ENCODE peak calls at places on chromosomes 4 and X, in nine cellular contexts. G is CD8-positive, alpha-beta memory T cell; Z is stomach; Y is esophagus squamous epithelium; U is psoas muscle; I is OCI-LY7; Q is upper lobe of right lung; S is effector memory CD4-positive, alpha-beta T cell; P is adrenal gland. O is an unnamed sample. For H3K36me3, the result is how much of the 10 kb centered on the place peaks cover.

GRCh38 chr4:167897116-167897515 is 195.2 kb upstream of the ANXA10 start:
- DNase-seq in U (no peak), Z (no peak), Q (no peak), P (no peak), I (no peak), G (no peak), S (no peak), Y (no peak), O (no peak)

GRCh38 chr4:156779774-156780173 is 191.8 kb downstream of the PDGFC start:
- DNase-seq in G (no peak), I (no peak), U (no peak), Z (no peak), Y (no peak), Q (no peak), P (no peak), S (no peak), O (no peak)

GRCh38 chr4:45477311-45477733 is 646.5 kb downstream of the GABRG1 start:
- DNase-seq in I (no peak), Y (no peak), U (no peak), Z (no peak), Q (no peak), G (no peak), P (no peak), S (no peak), O (no peak)

GRCh38 chr4:14308229-14308651 is 680.7 kb upstream of the BOD1L1 start:
- DNase-seq in S (no peak), U (no peak), Y (no peak), Z (peak), P (no peak), Q (no peak), I (no peak), G (no peak), O (no peak)

GRCh38 chrX:71492086-71493065 is 40.5 kb upstream of the OGT start:
- DNase-seq in G (peak), S (peak), Q (peak), P (peak), Y (no peak), U (peak), I (no peak), Z (peak), O (no peak)

GRCh38 chr4:5069916-5070315 is 18.6 kb downstream of the STK32B start:
- DNase-seq in Q (no peak), U (no peak), S (no peak), P (no peak), G (no peak), Z (no peak), I (no peak), Y (no peak), O (no peak)

GRCh38 chrX:9464435-9465371 is at the start of gene TBL1X:
- DNase-seq in P (peak), I (peak), Y (no peak), Q (peak), Z (peak), S (peak), U (peak), G (peak), O (no peak)

GRCh38 chrX:134891652-134892051 is 99.1 kb upstream of the SMIM10 start:
- DNase-seq in Q (no peak), Z (no peak), Y (no peak), I (no peak), U (no peak), P (no peak), G (no peak), S (no peak), O (no peak)

GRCh38 chrX:119996069-119996468 is 52.5 kb upstream of the NKAP start:
- DNase-seq in U (no peak), Q (no peak), P (no peak), G (no peak), S (no peak), Z (no peak), I (no peak), Y (no peak), O (no peak)

GRCh38 chr4:183098723-183099536 is at the start of gene WWC2:
- DNase-seq in Q (peak), P (peak), Z (peak), U (peak), Y (peak), G (peak), I (no peak), S (peak), O (peak)

GRCh38 chrX:69062493-69062892 is 102.8 kb downstream of the PJA1 start:
- DNase-seq in G (no peak), Q (no peak), P (no peak), U (no peak), S (no peak), Z (peak), I (no peak), Y (no peak), O (no peak)

GRCh38 chr4:44342800-44343199 is 105.8 kb downstream of the KCTD8 start:
- DNase-seq in P (no peak), Z (no peak), S (no peak), I (no peak), Q (no peak), G (no peak), Y (no peak), U (no peak), O (no peak)

GRCh38 chr4:128866691-128867090 is 57.2 kb downstream of the JADE1 start:
- DNase-seq in Y (no peak), G (no peak), Z (no peak), S (no peak), U (no peak), P (no peak), Q (no peak), I (no peak), O (no peak)
- H3K4me3 ChIP-seq in Y (no peak), G (no peak), Z (no peak), S (no peak), U (no peak), P (no peak), Q (no peak), I (no peak), O (no peak)

GRCh38 chrX:148448686-148449085 is 51.7 kb upstream of the AFF2 start:
- DNase-seq in S (no peak), U (no peak), I (no peak), Y (no peak), P (no peak), G (no peak), Z (no peak), Q (no peak), O (no peak)

GRCh38 chrX:148441387-148441786 is 59.0 kb upstream of the AFF2 start:
- DNase-seq in Q (no peak), I (no peak), Z (no peak), G (no peak), S (no peak), P (no peak), Y (no peak), U (no peak), O (no peak)

GRCh38 chrX:148443216-148443615 is 57.2 kb upstream of the AFF2 start:
- DNase-seq in Q (no peak), P (no peak), G (no peak), Y (no peak), S (no peak), I (no peak), Z (no peak), U (no peak), O (no peak)
- H3K36me3 ChIP-seq in Q (under half), P (under half), G (under half), Y (under half), S (under half), I (under half), Z (under half), U (under half), O (under half)

DNA sequence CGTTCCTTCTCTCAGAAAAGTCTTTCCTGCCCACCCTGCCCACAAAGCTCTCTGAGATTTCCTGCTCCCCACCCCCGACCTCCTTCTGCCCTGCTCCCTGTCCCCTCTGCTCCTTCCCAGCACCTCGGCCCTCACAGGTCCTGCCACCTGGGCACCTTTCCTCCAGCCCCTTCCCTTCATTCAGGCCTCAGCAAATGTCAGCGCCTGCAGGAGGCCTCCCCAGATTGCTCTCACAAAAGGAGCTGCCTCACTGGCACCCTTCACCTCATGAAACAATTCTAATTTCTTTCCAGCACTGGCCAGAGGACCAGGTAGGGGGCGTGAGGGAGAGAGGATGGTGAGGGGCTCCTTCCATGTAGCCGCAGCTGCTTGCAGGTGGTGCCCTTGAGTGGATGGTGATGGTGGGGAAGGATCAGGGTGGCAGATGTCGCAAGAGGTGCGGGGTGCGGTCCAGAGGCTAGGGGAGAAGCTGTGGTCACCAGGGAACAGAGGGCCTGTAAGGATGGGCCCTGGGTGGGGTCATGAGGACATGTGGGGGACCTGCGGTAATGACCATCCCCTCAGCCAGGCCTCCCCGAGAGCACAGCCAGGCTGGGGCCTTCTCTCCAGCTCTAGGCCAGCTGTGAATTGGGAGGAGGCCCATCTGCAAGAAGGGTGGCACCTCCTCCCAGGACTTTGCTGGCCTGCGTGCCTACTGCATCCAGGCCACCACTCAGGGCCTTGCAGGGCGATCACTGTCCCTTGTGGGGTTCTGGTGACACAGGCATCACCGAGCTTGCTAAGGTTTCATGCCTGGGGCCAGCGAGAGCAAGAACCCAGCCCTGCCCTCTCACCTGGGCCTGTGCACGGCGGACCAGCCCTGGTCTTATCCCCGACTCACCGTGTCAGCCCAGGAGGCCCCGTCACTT is 33.9 kb upstream of the MXD4 start:
- DNase-seq in Z (no peak), S (no peak), I (no peak), Q (peak), U (no peak), G (no peak), Y (no peak), P (no peak), O (no peak)
- H3K27ac ChIP-seq in Z (no peak), S (no peak), I (peak), Q (no peak), U (no peak), G (no peak), Y (no peak), P (no peak), O (no peak)

GRCh38 chr4:1547863-1548637 is 136.1 kb downstream of the FAM53A start:
- DNase-seq in G (no peak), S (no peak), Y (no peak), Z (no peak), Q (no peak), U (peak), P (peak), I (no peak), O (no peak)
- H3K4me3 ChIP-seq in G (no peak), S (no peak), Y (no peak), Z (no peak), Q (peak), U (peak), P (no peak), I (no peak), O (peak)